ENCODE peak calls at places on chromosomes 6 and 20, in four cellular contexts. One of them, this sample, is unnamed.

GRCh38 chr6:90654806-90655205 is 67.9 kb upstream of the MAP3K7 start:
- DNase-seq in CD8-positive, alpha-beta memory T cell: no peak
- DNase-seq in ecto neural progenitor cell: no peak
- DNase-seq in cardiac muscle cell: no peak
- DNase-seq in this sample: no peak

GRCh38 chr20:46400253-46400652 is 6.2 kb downstream of the ELMO2 start:
- DNase-seq in CD8-positive, alpha-beta memory T cell: no peak
- DNase-seq in ecto neural progenitor cell: no peak
- DNase-seq in cardiac muscle cell: peak; percentile 90
- DNase-seq in this sample: no peak

GRCh38 chr6:111681856-111682255 is 76.2 kb upstream of the TRAF3IP2 start:
- DNase-seq in CD8-positive, alpha-beta memory T cell: no peak
- DNase-seq in ecto neural progenitor cell: no peak
- DNase-seq in cardiac muscle cell: no peak
- DNase-seq in this sample: no peak

GRCh38 chr6:144285798-144286502 is 815 bp downstream of the UTRN start:
- DNase-seq in CD8-positive, alpha-beta memory T cell: peak; percentile 60
- DNase-seq in ecto neural progenitor cell: peak; percentile 77
- DNase-seq in cardiac muscle cell: peak; percentile 57
- DNase-seq in this sample: peak; percentile 27

GRCh38 chr6:41257369-41258195 is 28.9 kb downstream of the TREM1 start:
- DNase-seq in CD8-positive, alpha-beta memory T cell: no peak
- DNase-seq in ecto neural progenitor cell: peak; percentile 7
- DNase-seq in cardiac muscle cell: peak; percentile 90
- DNase-seq in this sample: no peak

GRCh38 chr6:137315081-137315480 is 95.9 kb upstream of the IFNGR1 start:
- DNase-seq in CD8-positive, alpha-beta memory T cell: no peak
- DNase-seq in ecto neural progenitor cell: no peak
- DNase-seq in cardiac muscle cell: no peak
- DNase-seq in this sample: no peak

GRCh38 chr20:58073945-58074920 is 154.2 kb downstream of the ANKRD60 start:
- DNase-seq in CD8-positive, alpha-beta memory T cell: no peak
- DNase-seq in ecto neural progenitor cell: peak; percentile 25
- DNase-seq in cardiac muscle cell: peak; percentile 65
- DNase-seq in this sample: no peak

GRCh38 chr6:12576389-12576788 is 140.2 kb upstream of the PHACTR1 start:
- DNase-seq in CD8-positive, alpha-beta memory T cell: no peak
- DNase-seq in ecto neural progenitor cell: no peak
- DNase-seq in cardiac muscle cell: peak; percentile 66
- DNase-seq in this sample: no peak

GRCh38 chr20:50113420-50114224 is 672 bp upstream of the UBE2V1 start:
- DNase-seq in CD8-positive, alpha-beta memory T cell: no peak
- DNase-seq in ecto neural progenitor cell: no peak
- DNase-seq in cardiac muscle cell: no peak
- DNase-seq in this sample: no peak

GRCh38 chr20:45872626-45873025 is 8.4 kb upstream of the ZSWIM1 start:
- DNase-seq in CD8-positive, alpha-beta memory T cell: no peak
- DNase-seq in ecto neural progenitor cell: no peak
- DNase-seq in cardiac muscle cell: no peak
- DNase-seq in this sample: peak; percentile 66

GRCh38 chr6:111769365-111770127 is 103.7 kb downstream of the FYN start:
- DNase-seq in CD8-positive, alpha-beta memory T cell: no peak
- DNase-seq in ecto neural progenitor cell: no peak
- DNase-seq in cardiac muscle cell: no peak
- DNase-seq in this sample: no peak

GRCh38 chr20:47031028-47031427 is 136.4 kb downstream of the EYA2 start:
- DNase-seq in CD8-positive, alpha-beta memory T cell: no peak
- DNase-seq in ecto neural progenitor cell: no peak
- DNase-seq in cardiac muscle cell: no peak
- DNase-seq in this sample: no peak

GRCh38 chr6:37054580-37054979 is 49.1 kb downstream of the FGD2 start:
- DNase-seq in CD8-positive, alpha-beta memory T cell: no peak
- DNase-seq in ecto neural progenitor cell: no peak
- DNase-seq in cardiac muscle cell: no peak
- DNase-seq in this sample: no peak

GRCh38 chr20:37728635-37728983 is 34.8 kb downstream of the CTNNBL1 start:
- DNase-seq in CD8-positive, alpha-beta memory T cell: no peak
- DNase-seq in ecto neural progenitor cell: no peak
- DNase-seq in cardiac muscle cell: no peak
- DNase-seq in this sample: no peak

GRCh38 chr20:23638309-23638708 is 554 bp upstream of the CST3 start:
- DNase-seq in CD8-positive, alpha-beta memory T cell: no peak
- DNase-seq in ecto neural progenitor cell: no peak
- DNase-seq in cardiac muscle cell: no peak
- DNase-seq in this sample: no peak

GRCh38 chr6:152458648-152459047 is 178.5 kb downstream of the SYNE1 start:
- DNase-seq in CD8-positive, alpha-beta memory T cell: no peak
- DNase-seq in ecto neural progenitor cell: no peak
- DNase-seq in cardiac muscle cell: peak; percentile 53
- DNase-seq in this sample: no peak

GRCh38 chr6:112372213-112372806 is 25.2 kb downstream of the RFPL4B start:
- DNase-seq in CD8-positive, alpha-beta memory T cell: no peak
- DNase-seq in ecto neural progenitor cell: no peak
- DNase-seq in cardiac muscle cell: peak; percentile 49
- DNase-seq in this sample: peak; percentile 27